ENCODE peak calls at places on chromosomes 1 and 21, in nine cellular contexts. S is bronchial epithelial cell, Z is GM23338, C is esophagus muscularis mucosa, Q is psoas muscle, O is brain microvascular endothelial cell, A is uterus, D is left ventricle myocardium inferior, L is astrocyte of the spinal cord. F is an unnamed sample.

GRCh38 chr1:151371744-151372410 is 628 bp downstream of the SELENBP1 start:
- DNase-seq in Q (peak), S (peak), L (peak), A (peak), C (no peak), O (no peak), Z (no peak), D (peak), F (no peak)

GRCh38 chr1:13764933-13765332 is 64.9 kb downstream of the PRDM2 start:
- DNase-seq in Z (peak), Q (no peak), C (no peak), L (no peak), D (no peak), S (no peak), O (no peak), A (no peak), F (no peak)

GRCh38 chr1:68644521-68644920 is 147.6 kb upstream of the DEPDC1 start:
- DNase-seq in Q (no peak), O (no peak), S (peak), L (no peak), D (no peak), C (no peak), Z (no peak), A (no peak), F (no peak)

GRCh38 chr1:8985915-8986813 is 40.1 kb downstream of the SLC2A7 start:
- DNase-seq in C (no peak), O (peak), Q (peak), Z (no peak), S (peak), L (peak), A (peak), D (peak), F (peak)

GRCh38 chr21:36104306-36105300 is 30.3 kb upstream of the CBR3 start:
- DNase-seq in Q (peak), Z (peak), A (peak), O (peak), D (peak), L (peak), C (no peak), S (peak), F (peak)

GRCh38 chr1:182389619-182390047 is 2.0 kb downstream of the GLUL start:
- DNase-seq in O (no peak), D (peak), Z (no peak), L (no peak), Q (no peak), C (no peak), S (no peak), A (peak), F (no peak)

GRCh38 chr1:169877800-169878491 is 15.8 kb downstream of the SCYL3 start:
- DNase-seq in Q (no peak), O (no peak), A (no peak), S (no peak), D (no peak), C (no peak), Z (no peak), L (peak), F (no peak)

GRCh38 chr1:94013331-94013925 is 104.2 kb upstream of the GCLM start:
- DNase-seq in A (no peak), S (no peak), C (no peak), Q (no peak), D (peak), O (no peak), Z (no peak), L (no peak), F (no peak)

GRCh38 chr1:2240251-2241156 is 12.4 kb downstream of the SKI start:
- DNase-seq in D (peak), S (peak), C (no peak), O (no peak), Q (peak), L (peak), A (peak), Z (no peak), F (no peak)

GRCh38 chr1:31105646-31106045 is 40.1 kb upstream of the PUM1 start:
- DNase-seq in Q (no peak), D (no peak), S (no peak), C (no peak), L (no peak), A (no peak), Z (no peak), O (no peak), F (no peak)

GRCh38 chr1:48619529-48619928 is 147.5 kb upstream of the SPATA6 start:
- DNase-seq in L (peak), O (peak), Q (peak), D (no peak), S (peak), A (no peak), Z (peak), C (no peak), F (no peak)

GRCh38 chr1:234975122-234975940 is 153.3 kb downstream of the TOMM20 start:
- DNase-seq in C (no peak), A (peak), D (no peak), Q (no peak), O (peak), S (peak), Z (no peak), L (peak), F (peak)

GRCh38 chr1:112646225-112646624 is 26.6 kb downstream of the CAPZA1 start:
- DNase-seq in C (no peak), D (no peak), O (no peak), S (peak), L (no peak), Z (no peak), A (no peak), Q (no peak), F (no peak)

GRCh38 chr1:8472668-8473067 is 154.8 kb downstream of the SLC45A1 start:
- DNase-seq in S (no peak), L (no peak), A (no peak), Q (no peak), O (no peak), D (no peak), C (no peak), Z (no peak), F (no peak)

GRCh38 chr1:174413632-174414031 is 34.1 kb upstream of the GPR52 start:
- DNase-seq in Q (no peak), Z (peak), L (no peak), O (no peak), D (no peak), A (no peak), S (no peak), C (no peak), F (no peak)

GRCh38 chr1:234972411-234973191 is 156.0 kb downstream of the TOMM20 start:
- DNase-seq in Z (no peak), O (no peak), Q (no peak), A (no peak), L (no peak), S (peak), C (no peak), D (no peak), F (no peak)

GRCh38 chr1:171852273-171852672 is 11.0 kb downstream of the DNM3 start:
- DNase-seq in O (peak), S (peak), Q (no peak), L (no peak), D (no peak), Z (no peak), A (no peak), C (no peak), F (no peak)

DNA sequence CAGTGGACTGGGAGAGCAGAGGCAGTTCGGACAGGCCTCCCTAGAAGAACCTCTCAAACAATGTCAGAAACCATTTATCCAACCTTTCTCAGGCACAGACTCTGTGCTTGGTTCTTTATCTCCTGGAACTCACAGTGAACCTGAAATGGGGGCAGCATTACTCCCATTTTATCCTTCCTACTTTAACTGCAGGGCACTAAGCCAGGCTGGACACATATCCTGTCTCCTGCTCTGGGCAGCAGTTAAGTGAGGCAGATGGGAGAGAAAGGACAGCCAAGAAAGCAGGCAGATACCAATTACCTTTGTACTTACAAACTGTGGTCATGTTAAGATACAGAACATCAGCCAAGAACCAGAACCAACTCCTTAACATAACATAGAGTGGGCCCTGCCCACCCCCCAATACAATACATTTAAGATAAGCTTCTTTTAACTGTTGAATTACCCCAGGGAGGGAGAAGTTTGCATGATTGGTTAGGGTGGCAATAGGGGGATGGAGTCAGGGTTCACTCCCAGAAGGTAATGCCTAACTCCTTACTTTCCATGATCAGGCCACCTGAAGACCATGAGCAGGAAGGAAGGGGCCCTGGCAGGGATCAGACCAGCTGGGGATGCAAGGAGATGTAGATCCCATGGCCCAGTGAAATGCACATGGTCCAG is 10.9 kb downstream of the KDF1 start:
- DNase-seq in L (no peak), Z (no peak), D (no peak), A (no peak), C (no peak), Q (no peak), O (no peak), S (no peak), F (no peak)
- H3K4me3 ChIP-seq in L (no peak), Z (no peak), D (no peak), A (no peak), C (no peak), Q (no peak), O (no peak), S (no peak), F (no peak)

GRCh38 chr1:88124614-88125013 is 559.5 kb upstream of the PKN2 start:
- DNase-seq in C (no peak), A (no peak), S (no peak), D (no peak), Z (no peak), Q (no peak), O (no peak), L (no peak), F (no peak)
- TF ChIP-seq CTCF in C (no peak), A (no peak), S (no peak), D (no peak), Z (no peak), Q (no peak), O (no peak), L (no peak), F (no peak)

GRCh38 chr1:167999930-168000329 is 63.1 kb upstream of the MPC2 start:
- DNase-seq in A (no peak), D (no peak), Z (no peak), O (no peak), L (no peak), S (no peak), Q (no peak), C (no peak), F (no peak)

GRCh38 chr1:168004531-168004930 is 67.7 kb upstream of the MPC2 start:
- DNase-seq in O (no peak), C (no peak), S (no peak), D (no peak), L (no peak), Q (no peak), Z (no peak), A (no peak), F (no peak)

GRCh38 chr1:167997037-167997575 is 60.2 kb upstream of the MPC2 start:
- DNase-seq in Z (no peak), C (no peak), D (no peak), A (no peak), Q (no peak), O (no peak), L (no peak), S (no peak), F (no peak)

GRCh38 chr1:168001213-168001612 is 64.3 kb upstream of the MPC2 start:
- DNase-seq in Q (no peak), O (no peak), S (no peak), D (no peak), C (no peak), Z (no peak), L (no peak), A (no peak), F (no peak)

DNA sequence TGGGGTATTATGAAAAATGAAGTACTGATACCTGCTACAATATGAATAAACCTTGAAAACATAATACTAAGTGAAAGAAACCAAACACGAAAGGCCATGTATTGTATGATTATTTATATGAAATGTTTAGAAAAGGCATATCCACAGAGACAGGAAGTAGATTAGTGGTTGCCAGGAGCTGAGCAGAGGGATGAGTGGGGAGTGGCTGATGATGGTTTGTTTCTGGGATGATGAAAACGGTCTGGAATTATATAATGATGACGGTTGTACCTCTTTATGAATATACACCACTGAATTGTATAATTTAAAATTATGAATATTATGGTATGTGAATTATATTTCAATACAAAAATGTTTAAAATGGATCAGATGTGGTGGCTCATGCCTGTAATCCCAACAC is 63.8 kb upstream of the MPC2 start:
- DNase-seq in A (no peak), Z (no peak), C (no peak), S (no peak), O (no peak), D (no peak), L (no peak), Q (no peak), F (no peak)
- H3K4me3 ChIP-seq in A (no peak), Z (no peak), C (no peak), S (no peak), O (no peak), D (no peak), L (no peak), Q (no peak), F (no peak)

DNA sequence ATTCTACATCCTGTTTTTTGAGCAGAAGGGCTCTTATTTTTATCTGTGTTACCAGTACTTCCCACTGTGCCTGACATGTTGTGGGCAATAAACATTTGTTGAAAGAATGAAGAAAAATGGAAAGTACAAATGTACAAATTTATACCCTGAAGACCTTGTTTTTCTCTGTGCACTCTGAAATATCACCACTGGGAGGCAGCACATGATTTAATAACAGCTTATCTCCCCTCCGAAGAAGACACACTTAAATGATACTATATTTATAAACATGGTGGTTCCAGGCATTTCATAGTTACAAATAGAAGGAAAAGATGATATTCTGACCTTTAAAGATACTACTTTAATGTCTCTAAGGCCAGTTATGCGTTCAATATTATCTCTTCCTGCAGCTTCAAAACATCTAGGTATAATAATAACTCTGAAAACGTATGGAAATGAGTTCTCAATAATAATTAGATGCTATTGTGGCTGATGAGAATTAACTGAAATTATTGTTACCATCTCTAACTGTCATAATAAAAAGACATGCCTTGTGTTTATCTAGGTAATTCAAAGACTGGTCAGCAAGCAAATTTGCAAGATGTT is 12.8 kb downstream of the DYNLT5 start:
- DNase-seq in Z (peak), D (no peak), C (no peak), Q (no peak), S (peak), L (peak), O (peak), A (peak), F (no peak)
- TF ChIP-seq CTCF in Z (peak), D (peak), C (peak), Q (peak), S (peak), L (peak), O (peak), A (peak), F (peak)

GRCh38 chr1:34792868-34793727 is at the start of gene GJA4:
- DNase-seq in A (no peak), Q (no peak), L (no peak), C (no peak), S (no peak), D (peak), Z (peak), O (no peak), F (no peak)

GRCh38 chr1:34795916-34796315 is 3.1 kb downstream of the GJA4 start:
- DNase-seq in Z (no peak), A (no peak), D (no peak), O (no peak), C (peak), S (no peak), Q (no peak), L (no peak), F (no peak)

GRCh38 chr1:34792424-34792823 is 375 bp upstream of the GJA4 start:
- DNase-seq in Q (no peak), C (no peak), L (no peak), S (no peak), Z (peak), A (no peak), D (no peak), O (no peak), F (no peak)

GRCh38 chr1:34794790-34795180 is 2.0 kb downstream of the GJA4 start:
- DNase-seq in C (no peak), Q (no peak), O (no peak), Z (no peak), S (no peak), L (no peak), D (no peak), A (no peak), F (no peak)

DNA sequence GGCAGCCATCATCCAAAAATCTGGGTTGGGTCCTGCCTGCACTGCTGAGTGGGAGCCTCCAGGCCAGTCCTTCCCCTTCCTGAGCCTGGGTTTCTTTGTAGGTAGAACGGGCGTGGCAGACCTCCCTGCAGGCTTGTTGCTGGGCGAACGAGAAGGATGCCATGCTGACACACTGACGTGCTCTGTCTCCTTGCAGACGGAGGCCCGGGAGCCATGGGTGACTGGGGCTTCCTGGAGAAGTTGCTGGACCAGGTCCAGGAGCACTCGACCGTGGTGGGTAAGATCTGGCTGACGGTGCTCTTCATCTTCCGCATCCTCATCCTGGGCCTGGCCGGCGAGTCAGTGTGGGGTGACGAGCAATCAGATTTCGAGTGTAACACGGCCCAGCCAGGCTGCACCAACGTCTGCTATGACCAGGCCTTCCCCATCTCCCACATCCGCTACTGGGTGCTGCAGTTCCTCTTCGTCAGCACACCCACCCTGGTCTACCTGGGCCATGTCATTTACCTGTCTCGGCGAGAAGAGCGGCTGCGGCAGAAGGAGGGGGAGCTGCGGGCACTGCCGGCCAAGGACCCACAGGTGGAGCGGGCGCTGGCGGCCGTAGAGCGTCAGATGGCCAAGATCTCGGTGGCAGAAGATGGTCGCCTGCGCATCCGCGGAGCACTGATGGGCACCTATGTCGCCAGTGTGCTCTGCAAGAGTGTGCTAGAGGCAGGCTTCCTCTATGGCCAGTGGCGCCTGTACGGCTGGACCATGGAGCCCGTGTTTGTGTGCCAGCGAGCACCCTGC is 1.4 kb downstream of the GJA4 start:
- DNase-seq in Z (no peak), D (no peak), C (no peak), A (no peak), Q (no peak), O (no peak), S (no peak), L (no peak), F (no peak)
- H3K4me3 ChIP-seq in Z (no peak), D (peak), C (peak), A (no peak), Q (peak), O (no peak), S (no peak), L (no peak), F (no peak)

DNA sequence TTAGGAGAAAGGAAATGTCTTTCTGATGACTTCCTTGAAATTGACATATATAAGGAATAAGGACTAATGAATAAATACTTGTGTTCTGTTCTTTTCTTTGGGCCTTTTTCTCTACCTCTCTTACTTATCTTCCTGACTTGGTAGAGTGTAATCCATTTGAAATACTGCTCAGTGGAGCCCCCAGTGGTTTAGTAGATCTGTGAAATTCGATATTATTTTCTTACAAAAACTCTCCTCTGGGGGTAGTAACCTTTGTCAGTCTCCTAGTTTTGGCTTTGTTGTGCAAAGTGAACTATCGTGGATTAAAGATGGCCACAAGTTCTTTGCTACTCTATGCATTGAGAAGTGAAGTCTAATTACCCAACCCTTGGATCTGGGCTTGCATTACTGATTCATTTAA is 48.8 kb downstream of the DUSP10 start:
- DNase-seq in L (no peak), C (no peak), Q (no peak), S (no peak), A (no peak), Z (peak), D (no peak), O (no peak), F (no peak)
- TF ChIP-seq CTCF in L (no peak), C (no peak), Q (no peak), S (no peak), A (no peak), Z (peak), D (no peak), O (peak), F (no peak)

GRCh38 chr1:19209439-19209989 is 552 bp downstream of the UBR4 start:
- DNase-seq in Z (peak), A (peak), L (peak), S (peak), O (peak), D (peak), C (no peak), Q (no peak), F (no peak)
- H3K4me3 ChIP-seq in Z (peak), A (peak), L (peak), S (peak), O (peak), D (peak), C (peak), Q (peak), F (peak)

F was measured in epithelial cell of proximal tubule.